ENCODE peak calls at places on chromosomes 4 and X, in eight cellular contexts. One of them, this sample, is unnamed.
A peak's percentile ranks its signal among the peaks of the same experiment; 100 is the strongest.

GRCh38 chrX:129655547-129656248 is 942 bp upstream of the APLN start:
- DNase-seq in MM.1S: peak; percentile 42
- DNase-seq in uterus: no peak
- DNase-seq in epithelial cell of esophagus: peak; percentile 40
- DNase-seq in astrocyte of the cerebellum: no peak
- DNase-seq in epithelial cell of proximal tubule: no peak
- DNase-seq in GM10248: no peak
- DNase-seq in lung: no peak
- DNase-seq in this sample: no peak

GRCh38 chrX:106862972-106863688 is 40.0 kb downstream of the RIPPLY1 start:
- DNase-seq in MM.1S: peak; percentile 26
- DNase-seq in uterus: no peak
- DNase-seq in epithelial cell of esophagus: peak; percentile 32
- DNase-seq in astrocyte of the cerebellum: no peak
- DNase-seq in epithelial cell of proximal tubule: no peak
- DNase-seq in GM10248: peak; percentile 25
- DNase-seq in lung: peak; percentile 30
- DNase-seq in this sample: peak; percentile 26

GRCh38 chr4:186934841-186935443 is 211.3 kb upstream of the FAT1 start:
- DNase-seq in MM.1S: peak; percentile 49
- DNase-seq in uterus: no peak
- DNase-seq in epithelial cell of esophagus: peak; percentile 86
- DNase-seq in astrocyte of the cerebellum: no peak
- DNase-seq in epithelial cell of proximal tubule: no peak
- DNase-seq in GM10248: no peak
- DNase-seq in lung: no peak
- DNase-seq in this sample: no peak

GRCh38 chr4:70269674-70270073 is 27.3 kb downstream of the CSN3 start:
- DNase-seq in MM.1S: peak; percentile 37
- DNase-seq in uterus: no peak
- DNase-seq in epithelial cell of esophagus: peak; percentile 21
- DNase-seq in astrocyte of the cerebellum: no peak
- DNase-seq in epithelial cell of proximal tubule: no peak
- DNase-seq in GM10248: no peak
- DNase-seq in lung: no peak
- DNase-seq in this sample: peak; percentile 3

GRCh38 chrX:19566359-19567141 is 51.2 kb upstream of the MAP3K15 start:
- DNase-seq in MM.1S: peak; percentile 85
- DNase-seq in uterus: no peak
- DNase-seq in epithelial cell of esophagus: no peak
- DNase-seq in astrocyte of the cerebellum: no peak
- DNase-seq in epithelial cell of proximal tubule: no peak
- DNase-seq in GM10248: no peak
- DNase-seq in lung: no peak
- DNase-seq in this sample: no peak

GRCh38 chr4:150302553-150302952 is 224.3 kb downstream of the DCLK2 start:
- DNase-seq in MM.1S: no peak
- DNase-seq in uterus: no peak
- DNase-seq in epithelial cell of esophagus: peak; percentile 85
- DNase-seq in astrocyte of the cerebellum: peak; percentile 96
- DNase-seq in epithelial cell of proximal tubule: peak; percentile 91
- DNase-seq in GM10248: no peak
- DNase-seq in lung: no peak
- DNase-seq in this sample: no peak

GRCh38 chr4:146245899-146246298 is 31.6 kb downstream of the REELD1 start:
- DNase-seq in MM.1S: no peak
- DNase-seq in uterus: no peak
- DNase-seq in epithelial cell of esophagus: no peak
- DNase-seq in astrocyte of the cerebellum: no peak
- DNase-seq in epithelial cell of proximal tubule: no peak
- DNase-seq in GM10248: no peak
- DNase-seq in lung: peak; percentile 42
- DNase-seq in this sample: no peak

GRCh38 chr4:186096681-186097080 is 7.8 kb upstream of the FAM149A start:
- DNase-seq in MM.1S: no peak
- DNase-seq in uterus: no peak
- DNase-seq in epithelial cell of esophagus: no peak
- DNase-seq in astrocyte of the cerebellum: no peak
- DNase-seq in epithelial cell of proximal tubule: no peak
- DNase-seq in GM10248: no peak
- DNase-seq in lung: no peak
- DNase-seq in this sample: no peak

GRCh38 chr4:115366390-115366789 is 253.0 kb upstream of the NDST4 start:
- DNase-seq in MM.1S: no peak
- DNase-seq in uterus: no peak
- DNase-seq in epithelial cell of esophagus: no peak
- DNase-seq in astrocyte of the cerebellum: no peak
- DNase-seq in epithelial cell of proximal tubule: no peak
- DNase-seq in GM10248: no peak
- DNase-seq in lung: no peak
- DNase-seq in this sample: no peak

GRCh38 chrX:11899091-11899490 is 141.1 kb downstream of the MSL3 start:
- DNase-seq in MM.1S: no peak
- DNase-seq in uterus: no peak
- DNase-seq in epithelial cell of esophagus: peak; percentile 61
- DNase-seq in astrocyte of the cerebellum: peak; percentile 9
- DNase-seq in epithelial cell of proximal tubule: no peak
- DNase-seq in GM10248: no peak
- DNase-seq in lung: no peak
- DNase-seq in this sample: no peak

GRCh38 chr4:100742045-100742444 is 224.2 kb upstream of the EMCN start:
- DNase-seq in MM.1S: peak; percentile 25
- DNase-seq in uterus: no peak
- DNase-seq in epithelial cell of esophagus: peak; percentile 78
- DNase-seq in astrocyte of the cerebellum: peak; percentile 9
- DNase-seq in epithelial cell of proximal tubule: no peak
- DNase-seq in GM10248: no peak
- DNase-seq in lung: no peak
- DNase-seq in this sample: peak; percentile 5

DNA sequence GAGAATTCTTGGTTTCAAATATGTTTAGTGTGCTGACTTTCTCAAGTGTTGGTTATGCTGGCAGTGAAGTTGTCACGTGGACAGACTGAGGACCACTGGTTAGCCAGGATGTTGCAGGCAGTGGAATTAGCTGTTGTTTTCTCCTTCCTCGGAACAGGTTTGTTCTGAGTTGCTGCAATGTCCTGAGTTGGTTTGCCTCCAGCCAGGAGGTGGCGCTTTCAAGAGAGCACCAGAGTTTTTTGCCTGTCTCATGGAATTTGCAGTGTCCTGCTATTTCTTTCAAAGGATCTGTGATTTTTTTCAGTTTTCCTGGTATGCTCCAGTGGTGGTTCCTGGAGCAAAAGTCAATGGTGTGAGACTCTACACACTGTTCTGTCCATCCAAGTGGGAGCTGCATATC is 158.1 kb upstream of the CXorf66 start:
- DNase-seq in MM.1S: no peak
- DNase-seq in uterus: no peak
- DNase-seq in epithelial cell of esophagus: peak; percentile 22
- DNase-seq in astrocyte of the cerebellum: peak; percentile 2
- DNase-seq in epithelial cell of proximal tubule: no peak
- DNase-seq in GM10248: no peak
- DNase-seq in lung: no peak
- DNase-seq in this sample: no peak
- TF ChIP-seq CTCF in MM.1S: no peak
- TF ChIP-seq CTCF in uterus: no peak
- TF ChIP-seq CTCF in epithelial cell of esophagus: peak; percentile 45
- TF ChIP-seq CTCF in astrocyte of the cerebellum: peak; percentile 60
- TF ChIP-seq CTCF in epithelial cell of proximal tubule: peak; percentile 61
- TF ChIP-seq CTCF in GM10248: peak; percentile 7
- TF ChIP-seq CTCF in lung: no peak
- TF ChIP-seq CTCF in this sample: peak; percentile 39

GRCh38 chrX:79588233-79588632 is 221.1 kb upstream of the ITM2A start:
- DNase-seq in MM.1S: no peak
- DNase-seq in uterus: no peak
- DNase-seq in epithelial cell of esophagus: no peak
- DNase-seq in astrocyte of the cerebellum: no peak
- DNase-seq in epithelial cell of proximal tubule: no peak
- DNase-seq in GM10248: no peak
- DNase-seq in lung: no peak
- DNase-seq in this sample: no peak

DNA sequence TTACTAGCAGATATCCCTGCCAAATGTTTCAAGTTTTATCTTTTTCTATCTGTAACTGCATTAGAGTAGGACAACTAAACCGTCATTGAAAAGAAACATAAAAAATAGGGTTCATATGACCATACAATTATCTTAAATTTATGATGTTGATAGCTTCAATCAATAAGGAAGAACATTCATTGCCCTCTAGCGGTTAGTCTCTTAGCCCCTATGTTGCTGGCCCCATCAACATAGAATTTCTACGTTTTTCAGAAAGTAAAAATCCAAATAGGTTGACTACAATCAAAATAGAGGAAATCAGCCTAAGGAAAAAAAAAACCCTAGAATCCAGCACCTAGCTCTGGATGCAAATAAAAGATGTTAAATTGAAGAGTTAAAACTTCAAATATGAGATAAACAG is 225.1 kb upstream of the ITM2A start:
- DNase-seq in MM.1S: no peak
- DNase-seq in uterus: no peak
- DNase-seq in epithelial cell of esophagus: no peak
- DNase-seq in astrocyte of the cerebellum: no peak
- DNase-seq in epithelial cell of proximal tubule: no peak
- DNase-seq in GM10248: no peak
- DNase-seq in lung: no peak
- DNase-seq in this sample: no peak
- TF ChIP-seq CTCF in MM.1S: peak; percentile 6
- TF ChIP-seq CTCF in uterus: no peak
- TF ChIP-seq CTCF in epithelial cell of esophagus: no peak
- TF ChIP-seq CTCF in astrocyte of the cerebellum: no peak
- TF ChIP-seq CTCF in epithelial cell of proximal tubule: peak; percentile 43
- TF ChIP-seq CTCF in GM10248: no peak
- TF ChIP-seq CTCF in lung: no peak
- TF ChIP-seq CTCF in this sample: peak; percentile 15

GRCh38 chr4:128942547-128942946 is 133.0 kb downstream of the JADE1 start:
- DNase-seq in MM.1S: no peak
- DNase-seq in uterus: no peak
- DNase-seq in epithelial cell of esophagus: no peak
- DNase-seq in astrocyte of the cerebellum: peak; percentile 16
- DNase-seq in epithelial cell of proximal tubule: no peak
- DNase-seq in GM10248: no peak
- DNase-seq in lung: no peak
- DNase-seq in this sample: no peak
- TF ChIP-seq CTCF in MM.1S: no peak
- TF ChIP-seq CTCF in uterus: no peak
- TF ChIP-seq CTCF in epithelial cell of esophagus: no peak
- TF ChIP-seq CTCF in astrocyte of the cerebellum: no peak
- TF ChIP-seq CTCF in epithelial cell of proximal tubule: no peak
- TF ChIP-seq CTCF in GM10248: no peak
- TF ChIP-seq CTCF in lung: no peak
- TF ChIP-seq CTCF in this sample: no peak

GRCh38 chr4:169621754-169622481 is 1.5 kb downstream of the CLCN3 start:
- DNase-seq in MM.1S: peak; percentile 40
- DNase-seq in uterus: no peak
- DNase-seq in epithelial cell of esophagus: peak; percentile 61
- DNase-seq in astrocyte of the cerebellum: peak; percentile 43
- DNase-seq in epithelial cell of proximal tubule: no peak
- DNase-seq in GM10248: no peak
- DNase-seq in lung: no peak
- DNase-seq in this sample: no peak
- TF ChIP-seq CTCF in MM.1S: no peak
- TF ChIP-seq CTCF in uterus: no peak
- TF ChIP-seq CTCF in epithelial cell of esophagus: no peak
- TF ChIP-seq CTCF in astrocyte of the cerebellum: no peak
- TF ChIP-seq CTCF in epithelial cell of proximal tubule: no peak
- TF ChIP-seq CTCF in GM10248: no peak
- TF ChIP-seq CTCF in lung: no peak
- TF ChIP-seq CTCF in this sample: no peak

This sample was measured in GM13977.